ENCODE peak calls at places on chromosomes 6 and 20, in nine cellular contexts. I is tibial artery; C is progenitor cell of endocrine pancreas; H is bronchial epithelial cell; S is heart right ventricle; Z is psoas muscle; N is CD4-positive, alpha-beta T cell; X is mesothelial cell of epicardium; B is endothelial cell. L is an unnamed sample.

GRCh38 chr20:49286689-49287551 is 9.1 kb upstream of the ZNFX1 start:
- DNase-seq in N (no peak), Z (no peak), S (no peak), X (no peak), C (no peak), B (no peak), H (peak), I (no peak), L (no peak)

GRCh38 chr20:45098096-45098773 is 2.7 kb downstream of the KCNS1 start:
- DNase-seq in S (peak), I (no peak), H (peak), N (no peak), X (no peak), B (peak), Z (no peak), C (no peak), L (peak)

GRCh38 chr6:70222350-70222749 is 80.5 kb downstream of the COL9A1 start:
- DNase-seq in S (no peak), Z (no peak), C (no peak), H (no peak), B (no peak), X (no peak), I (no peak), N (no peak), L (no peak)

GRCh38 chr6:137487181-137487910 is 6.8 kb downstream of the OLIG3 start:
- DNase-seq in S (no peak), X (no peak), N (no peak), H (no peak), C (no peak), I (no peak), Z (no peak), B (no peak), L (no peak)

GRCh38 chr20:5080384-5080877 is 39.3 kb downstream of the PCNA start:
- DNase-seq in C (no peak), I (peak), N (no peak), S (peak), H (no peak), Z (peak), B (no peak), X (no peak), L (no peak)

GRCh38 chr6:33202799-33203198 is 1.7 kb upstream of the HSD17B8 start:
- DNase-seq in N (no peak), C (no peak), S (no peak), B (no peak), X (no peak), Z (peak), H (no peak), I (peak), L (no peak)

GRCh38 chr6:159080217-159080976 is 35.6 kb upstream of the TAGAP start:
- DNase-seq in Z (no peak), N (no peak), C (no peak), X (no peak), B (no peak), H (no peak), I (no peak), S (no peak), L (no peak)

GRCh38 chr20:54061106-54061881 is 9.1 kb downstream of the BCAS1 start:
- DNase-seq in C (no peak), I (no peak), H (peak), B (no peak), N (no peak), Z (no peak), X (no peak), S (no peak), L (no peak)

GRCh38 chr20:57332105-57333089 is 2.8 kb downstream of the SPO11 start:
- DNase-seq in S (no peak), Z (no peak), C (no peak), N (no peak), H (peak), X (no peak), B (no peak), I (no peak), L (no peak)

GRCh38 chr6:42960243-42961019 is at the start of gene GNMT:
- DNase-seq in B (peak), I (peak), X (peak), S (peak), N (peak), Z (peak), C (peak), H (peak), L (peak)

GRCh38 chr6:3825851-3826581 is 23.2 kb upstream of the FAM50B start:
- DNase-seq in C (no peak), H (peak), Z (peak), X (peak), I (peak), N (no peak), B (peak), S (peak), L (no peak)

GRCh38 chr6:17872908-17873307 is 114.5 kb downstream of the KIF13A start:
- DNase-seq in B (no peak), C (no peak), X (no peak), Z (no peak), I (no peak), S (no peak), N (no peak), H (no peak), L (no peak)

GRCh38 chr6:8159966-8160365 is 57.6 kb upstream of the EEF1E1 start:
- DNase-seq in N (no peak), B (no peak), X (no peak), Z (no peak), H (no peak), S (no peak), I (no peak), C (no peak), L (no peak)

DNA sequence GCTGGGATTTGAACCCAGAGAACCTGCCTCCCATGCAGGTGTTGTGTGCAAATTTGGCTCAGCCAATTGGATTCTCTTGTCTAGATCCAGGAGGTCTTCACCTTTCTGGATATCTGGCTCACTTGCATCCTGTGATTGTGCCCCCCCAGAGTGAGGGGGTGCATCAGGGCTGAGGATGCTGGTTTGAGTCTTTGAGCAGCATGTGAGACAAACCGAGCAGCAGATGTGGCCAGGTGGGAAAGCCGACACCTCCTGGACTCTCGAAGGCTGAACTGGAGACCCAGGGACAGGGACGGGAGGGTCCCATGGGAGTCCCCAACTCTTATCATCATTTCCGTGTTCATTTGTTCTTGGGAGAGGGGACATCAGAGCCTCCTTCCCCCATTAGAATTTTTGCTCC is 30.6 kb upstream of the SULF2 start:
- DNase-seq in X (no peak), Z (no peak), B (no peak), S (no peak), I (peak), C (no peak), N (no peak), H (no peak), L (no peak)
- TF ChIP-seq CTCF in X (no peak), Z (no peak), B (no peak), S (no peak), I (no peak), C (no peak), N (no peak), H (no peak), L (no peak)

GRCh38 chr6:113969888-113970807 is 800 bp downstream of the HDAC2 start:
- DNase-seq in Z (peak), N (peak), S (peak), H (peak), B (peak), X (peak), I (peak), C (peak), L (peak)
- TF ChIP-seq CTCF in Z (no peak), N (no peak), S (no peak), H (no peak), B (no peak), X (no peak), I (no peak), C (no peak), L (no peak)

GRCh38 chr20:1489764-1490436 is 1.3 kb downstream of the SIRPB2 start:
- DNase-seq in H (peak), B (no peak), S (no peak), N (no peak), C (no peak), X (no peak), I (no peak), Z (no peak), L (no peak)
- TF ChIP-seq CTCF in H (no peak), B (no peak), S (no peak), N (no peak), C (no peak), X (no peak), I (no peak), Z (no peak), L (no peak)

GRCh38 chr6:1388081-1388926 is 1.1 kb upstream of the FOXF2 start:
- DNase-seq in X (no peak), I (no peak), B (no peak), Z (no peak), H (no peak), C (no peak), S (no peak), N (no peak), L (peak)
- TF ChIP-seq CTCF in X (no peak), I (no peak), B (no peak), Z (no peak), H (no peak), C (no peak), S (no peak), N (no peak), L (no peak)

DNA sequence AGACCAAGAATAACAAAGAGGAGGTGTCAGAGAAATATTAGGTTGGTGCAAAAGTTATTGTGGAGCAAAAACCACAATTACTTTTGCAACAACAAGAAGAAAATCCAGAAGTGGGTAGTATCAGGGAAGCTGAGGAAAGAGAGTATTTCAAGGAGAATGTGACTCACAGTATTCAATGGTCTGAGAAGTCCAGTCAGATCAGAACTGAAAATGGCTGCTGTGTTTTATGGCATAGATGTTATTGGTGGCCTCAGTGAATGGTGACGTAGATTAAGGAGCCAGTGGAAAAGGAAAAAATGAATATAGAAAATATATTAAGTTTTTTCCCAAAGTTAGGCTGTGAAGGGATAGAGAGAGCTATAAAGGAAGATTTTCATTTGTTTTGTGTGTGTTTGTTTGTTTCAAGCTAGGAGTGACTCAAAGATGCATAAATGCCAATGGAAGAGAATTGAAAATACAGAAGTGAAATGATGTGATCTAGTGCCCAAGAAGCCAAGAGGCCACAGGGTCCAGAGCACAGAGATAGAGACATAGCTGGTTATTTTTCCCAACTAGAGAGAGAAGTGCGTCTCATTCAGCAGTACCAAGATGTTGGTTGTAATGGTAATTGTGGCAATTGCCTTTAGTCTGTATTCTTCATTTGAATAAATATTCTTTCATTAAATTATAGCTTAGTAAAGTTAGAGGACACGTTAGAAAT is 112.8 kb downstream of the ADTRP start:
- DNase-seq in N (no peak), B (no peak), C (no peak), S (no peak), I (no peak), H (no peak), Z (no peak), X (no peak), L (no peak)
- TF ChIP-seq CTCF in N (no peak), B (no peak), C (no peak), S (no peak), I (no peak), H (no peak), Z (no peak), X (no peak), L (no peak)

DNA sequence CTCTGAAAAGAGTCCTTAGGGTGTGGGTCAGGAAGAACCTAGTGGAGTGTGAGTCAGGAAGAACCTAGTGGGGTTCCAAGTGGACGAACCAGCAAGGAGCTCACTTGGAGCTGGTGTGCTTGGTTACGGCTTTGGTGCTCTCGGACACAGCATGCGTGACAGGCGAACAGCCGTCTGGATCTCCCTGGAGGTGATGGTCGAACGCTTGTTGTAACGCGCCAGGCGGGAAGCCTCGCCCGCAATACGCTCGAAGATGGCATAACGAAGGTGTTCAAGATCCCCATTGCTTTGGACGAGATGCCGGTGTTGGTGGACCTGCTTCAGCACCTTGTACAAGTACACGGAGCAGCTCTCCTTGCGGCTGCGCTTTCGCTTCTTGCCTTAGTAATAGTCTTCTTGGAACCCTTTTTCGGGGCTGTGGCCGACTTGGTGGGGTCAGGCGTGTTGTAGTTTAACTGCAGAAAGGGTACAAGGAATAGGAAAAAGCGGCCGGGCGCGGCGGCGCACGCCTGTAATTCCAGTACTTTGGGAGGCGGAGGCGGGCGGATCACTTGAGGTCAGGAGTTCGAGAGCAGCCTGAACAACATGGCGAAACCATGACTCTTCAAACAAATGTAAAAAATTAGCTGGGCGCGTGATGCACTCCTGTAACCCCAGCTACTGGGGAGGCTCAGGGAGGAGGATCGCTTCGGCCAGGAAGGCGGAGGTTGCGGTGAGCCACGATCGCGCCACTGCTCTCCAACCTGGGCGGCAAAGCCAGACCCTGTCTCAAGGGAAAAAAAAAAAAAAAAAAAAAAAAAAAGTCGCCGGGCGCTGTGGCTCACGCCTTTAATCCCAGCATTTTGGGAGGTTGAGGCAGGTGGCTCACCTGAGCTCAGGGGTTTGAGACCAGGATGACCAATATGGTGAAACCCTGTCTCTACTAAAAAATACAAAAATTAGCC is 48.0 kb downstream of the OR2B2 start:
- DNase-seq in H (no peak), C (no peak), Z (no peak), S (no peak), I (no peak), N (no peak), X (no peak), B (no peak), L (no peak)
- TF ChIP-seq CTCF in H (no peak), C (no peak), Z (no peak), S (no peak), I (no peak), N (no peak), X (no peak), B (no peak), L (no peak)

L was measured in glutamatergic neuron.